ENCODE peak calls at places on chromosomes 2 and 18, in ten cellular contexts. E is AG09319, Z is B cell, Q is HFFc6, G is foreskin fibroblast, J is K562, M is stomach, R is cardiac fibroblast, A is PC-3, B is fibroblast of the aortic adventitia. Y is an unnamed sample.

GRCh38 chr2:236209535-236209934 is 41.3 kb upstream of the GBX2 start:
- DNase-seq in E (no peak), Z (no peak), Q (no peak), G (no peak), J (no peak), M (no peak), R (no peak), A (no peak), B (no peak), Y (no peak)

GRCh38 chr18:76457475-76457874 is 37.6 kb downstream of the ZNF516 start:
- DNase-seq in E (no peak), Z (no peak), Q (no peak), G (no peak), J (no peak), M (no peak), R (no peak), A (no peak), B (no peak), Y (no peak)

GRCh38 chr2:211014376-211014775 is 458.0 kb downstream of the CPS1 start:
- DNase-seq in E (no peak), Z (no peak), Q (no peak), G (no peak), J (no peak), M (no peak), R (no peak), A (no peak), B (no peak), Y (no peak)

GRCh38 chr2:135532581-135532980 is 1.3 kb downstream of the R3HDM1 start:
- DNase-seq in E (no peak), Z (no peak), Q (no peak), G (peak; percentile 4), J (no peak), M (no peak), R (peak; percentile 16), A (no peak), B (peak; percentile 5), Y (peak; percentile 34)

GRCh38 chr2:12227941-12228608 is 481.6 kb downstream of the LPIN1 start:
- DNase-seq in E (no peak), Z (no peak), Q (peak; percentile 73), G (peak; percentile 33), J (no peak), M (no peak), R (peak; percentile 32), A (no peak), B (peak; percentile 66), Y (peak; percentile 5)

GRCh38 chr2:191578031-191578430 is 99.9 kb upstream of the NABP1 start:
- DNase-seq in E (no peak), Z (no peak), Q (no peak), G (no peak), J (no peak), M (no peak), R (no peak), A (peak; percentile 85), B (no peak), Y (no peak)

GRCh38 chr2:31372097-31372496 is 42.4 kb downstream of the XDH start:
- DNase-seq in E (no peak), Z (no peak), Q (no peak), G (no peak), J (no peak), M (no peak), R (no peak), A (no peak), B (no peak), Y (no peak)

GRCh38 chr2:9096761-9097160 is 93.3 kb upstream of the MBOAT2 start:
- DNase-seq in E (no peak), Z (no peak), Q (no peak), G (no peak), J (no peak), M (no peak), R (no peak), A (no peak), B (no peak), Y (no peak)

GRCh38 chr2:11980809-11981208 is 234.4 kb downstream of the LPIN1 start:
- DNase-seq in E (peak; percentile 20), Z (no peak), Q (no peak), G (no peak), J (no peak), M (no peak), R (no peak), A (no peak), B (no peak), Y (no peak)

GRCh38 chr2:220057922-220058321 is 430.5 kb downstream of the SLC4A3 start:
- DNase-seq in E (no peak), Z (no peak), Q (no peak), G (no peak), J (no peak), M (no peak), R (no peak), A (no peak), B (no peak), Y (no peak)

GRCh38 chr2:221425353-221425752 is 146.8 kb downstream of the EPHA4 start:
- DNase-seq in E (no peak), Z (no peak), Q (no peak), G (no peak), J (no peak), M (no peak), R (no peak), A (no peak), B (no peak), Y (no peak)

GRCh38 chr2:175552902-175553301 is 371.4 kb upstream of the ATP5MC3 start:
- DNase-seq in E (no peak), Z (no peak), Q (no peak), G (no peak), J (no peak), M (no peak), R (no peak), A (no peak), B (no peak), Y (no peak)

GRCh38 chr2:19911799-19912509 is 10.2 kb upstream of the TTC32 start:
- DNase-seq in E (no peak), Z (no peak), Q (peak; percentile 94), G (peak; percentile 95), J (no peak), M (no peak), R (peak; percentile 32), A (peak; percentile 99), B (peak; percentile 36), Y (peak; percentile 98)

GRCh38 chr2:20422679-20423271 is 24.1 kb upstream of the RHOB start:
- DNase-seq in E (no peak), Z (no peak), Q (no peak), G (peak; percentile 67), J (peak; percentile 35), M (no peak), R (peak; percentile 59), A (no peak), B (peak; percentile 25), Y (peak; percentile 64)

GRCh38 chr2:184646177-184646576 is 47.8 kb downstream of the ZNF804A start:
- DNase-seq in E (peak; percentile 24), Z (peak; percentile 33), Q (no peak), G (peak; percentile 16), J (no peak), M (no peak), R (peak; percentile 42), A (peak; percentile 82), B (peak; percentile 75), Y (peak; percentile 49)

GRCh38 chr2:134466141-134466540 is 212.3 kb downstream of the MGAT5 start:
- DNase-seq in E (no peak), Z (peak; percentile 38), Q (no peak), G (no peak), J (peak; percentile 41), M (peak; percentile 46), R (peak; percentile 10), A (peak; percentile 55), B (peak; percentile 11), Y (peak; percentile 53)

GRCh38 chr18:74063023-74063422 is 84.6 kb downstream of the FBXO15 start:
- DNase-seq in E (no peak), Z (peak; percentile 62), Q (no peak), G (no peak), J (peak; percentile 23), M (no peak), R (no peak), A (peak; percentile 11), B (no peak), Y (no peak)
- TF ChIP-seq CTCF in E (no peak), Z (no peak), Q (peak; percentile 20), G (no peak), J (peak; percentile 8), M (no peak), R (no peak), A (no peak), B (no peak), Y (no peak)

GRCh38 chr2:230296917-230297316 is 30.1 kb upstream of the SP140L start:
- DNase-seq in E (no peak), Z (no peak), Q (no peak), G (no peak), J (no peak), M (no peak), R (no peak), A (no peak), B (no peak), Y (no peak)
- TF ChIP-seq CTCF in E (no peak), Z (no peak), Q (no peak), G (no peak), J (no peak), M (no peak), R (no peak), A (no peak), B (no peak), Y (no peak)

GRCh38 chr2:226730487-226730886 is 69.1 kb downstream of the IRS1 start:
- DNase-seq in E (no peak), Z (no peak), Q (peak; percentile 34), G (peak; percentile 51), J (no peak), M (no peak), R (peak; percentile 50), A (peak; percentile 11), B (peak; percentile 19), Y (no peak)
- TF ChIP-seq CTCF in E (peak; percentile 17), Z (no peak), Q (peak; percentile 38), G (no peak), J (no peak), M (peak; percentile 8), R (peak; percentile 4), A (no peak), B (no peak), Y (no peak)

GRCh38 chr2:103289101-103289725 is 527.4 kb downstream of the TMEM182 start:
- DNase-seq in E (no peak), Z (no peak), Q (no peak), G (no peak), J (no peak), M (no peak), R (no peak), A (peak; percentile 7), B (no peak), Y (peak; percentile 10)
- TF ChIP-seq CTCF in E (no peak), Z (no peak), Q (no peak), G (no peak), J (no peak), M (no peak), R (no peak), A (peak; percentile 24), B (no peak), Y (peak; percentile 11)

GRCh38 chr2:182132605-182133004 is 147.0 kb downstream of the PPP1R1C start:
- DNase-seq in E (peak; percentile 14), Z (no peak), Q (peak; percentile 39), G (no peak), J (no peak), M (no peak), R (no peak), A (peak; percentile 29), B (peak; percentile 35), Y (no peak)
- TF ChIP-seq CTCF in E (peak; percentile 64), Z (no peak), Q (peak; percentile 80), G (peak; percentile 18), J (no peak), M (no peak), R (peak; percentile 28), A (peak; percentile 54), B (peak; percentile 40), Y (peak; percentile 19)